ENCODE peak calls at places on chromosomes 13 and 19, in eight cellular contexts. One of them, this sample, is unnamed.

GRCh38 chr19:49362926-49363264 is 679 bp upstream of the TEAD2 start:
- DNase-seq in AG09319: no peak
- DNase-seq in right lobe of liver: peak
- DNase-seq in stimulated activated CD4-positive, alpha-beta T cell treated with anti-CD3 and anti-CD28 coated beads, Interleukin-2, amount 100 ng/mL, for 24 hours: no peak
- DNase-seq in fibroblast of the conjunctiva: no peak
- DNase-seq in iris pigment epithelial cell: peak
- DNase-seq in activated B cell treated with CpG ODN at 0.5 μM for 24 hours: no peak
- DNase-seq in adrenal gland: peak
- DNase-seq in this sample: no peak

GRCh38 chr19:47381653-47382279 is 32.7 kb downstream of the DHX34 start:
- DNase-seq in AG09319: no peak
- DNase-seq in right lobe of liver: no peak
- DNase-seq in stimulated activated CD4-positive, alpha-beta T cell treated with anti-CD3 and anti-CD28 coated beads, Interleukin-2, amount 100 ng/mL, for 24 hours: no peak
- DNase-seq in fibroblast of the conjunctiva: no peak
- DNase-seq in iris pigment epithelial cell: no peak
- DNase-seq in activated B cell treated with CpG ODN at 0.5 μM for 24 hours: no peak
- DNase-seq in adrenal gland: no peak
- DNase-seq in this sample: no peak

GRCh38 chr19:48186541-48186991 is 16.1 kb downstream of the ZSWIM9 start:
- DNase-seq in AG09319: no peak
- DNase-seq in right lobe of liver: no peak
- DNase-seq in stimulated activated CD4-positive, alpha-beta T cell treated with anti-CD3 and anti-CD28 coated beads, Interleukin-2, amount 100 ng/mL, for 24 hours: no peak
- DNase-seq in fibroblast of the conjunctiva: no peak
- DNase-seq in iris pigment epithelial cell: no peak
- DNase-seq in activated B cell treated with CpG ODN at 0.5 μM for 24 hours: peak
- DNase-seq in adrenal gland: no peak
- DNase-seq in this sample: no peak

GRCh38 chr19:33404916-33405315 is 31.4 kb downstream of the CEBPG start:
- DNase-seq in AG09319: no peak
- DNase-seq in right lobe of liver: peak
- DNase-seq in stimulated activated CD4-positive, alpha-beta T cell treated with anti-CD3 and anti-CD28 coated beads, Interleukin-2, amount 100 ng/mL, for 24 hours: no peak
- DNase-seq in fibroblast of the conjunctiva: no peak
- DNase-seq in iris pigment epithelial cell: no peak
- DNase-seq in activated B cell treated with CpG ODN at 0.5 μM for 24 hours: no peak
- DNase-seq in adrenal gland: no peak
- DNase-seq in this sample: no peak

GRCh38 chr13:87302034-87302433 is 369.1 kb upstream of the SLITRK5 start:
- DNase-seq in AG09319: no peak
- DNase-seq in right lobe of liver: no peak
- DNase-seq in stimulated activated CD4-positive, alpha-beta T cell treated with anti-CD3 and anti-CD28 coated beads, Interleukin-2, amount 100 ng/mL, for 24 hours: no peak
- DNase-seq in fibroblast of the conjunctiva: no peak
- DNase-seq in iris pigment epithelial cell: no peak
- DNase-seq in activated B cell treated with CpG ODN at 0.5 μM for 24 hours: no peak
- DNase-seq in adrenal gland: no peak
- DNase-seq in this sample: no peak

GRCh38 chr13:68128297-68128915 is 898.3 kb upstream of the PCDH9 start:
- DNase-seq in AG09319: no peak
- DNase-seq in right lobe of liver: no peak
- DNase-seq in stimulated activated CD4-positive, alpha-beta T cell treated with anti-CD3 and anti-CD28 coated beads, Interleukin-2, amount 100 ng/mL, for 24 hours: no peak
- DNase-seq in fibroblast of the conjunctiva: no peak
- DNase-seq in iris pigment epithelial cell: no peak
- DNase-seq in activated B cell treated with CpG ODN at 0.5 μM for 24 hours: no peak
- DNase-seq in adrenal gland: no peak
- DNase-seq in this sample: no peak

GRCh38 chr13:63408227-63409202 is 1992.9 kb upstream of the PCDH20 start:
- DNase-seq in AG09319: no peak
- DNase-seq in right lobe of liver: no peak
- DNase-seq in stimulated activated CD4-positive, alpha-beta T cell treated with anti-CD3 and anti-CD28 coated beads, Interleukin-2, amount 100 ng/mL, for 24 hours: no peak
- DNase-seq in fibroblast of the conjunctiva: peak
- DNase-seq in iris pigment epithelial cell: peak
- DNase-seq in activated B cell treated with CpG ODN at 0.5 μM for 24 hours: no peak
- DNase-seq in adrenal gland: no peak
- DNase-seq in this sample: no peak

GRCh38 chr19:48271531-48272151 is 1.8 kb downstream of the ZNF114 start:
- DNase-seq in AG09319: no peak
- DNase-seq in right lobe of liver: no peak
- DNase-seq in stimulated activated CD4-positive, alpha-beta T cell treated with anti-CD3 and anti-CD28 coated beads, Interleukin-2, amount 100 ng/mL, for 24 hours: no peak
- DNase-seq in fibroblast of the conjunctiva: no peak
- DNase-seq in iris pigment epithelial cell: peak
- DNase-seq in activated B cell treated with CpG ODN at 0.5 μM for 24 hours: peak
- DNase-seq in adrenal gland: peak
- DNase-seq in this sample: no peak

GRCh38 chr13:31105020-31105800 is 56.5 kb downstream of the HSPH1 start:
- DNase-seq in AG09319: no peak
- DNase-seq in right lobe of liver: no peak
- DNase-seq in stimulated activated CD4-positive, alpha-beta T cell treated with anti-CD3 and anti-CD28 coated beads, Interleukin-2, amount 100 ng/mL, for 24 hours: no peak
- DNase-seq in fibroblast of the conjunctiva: no peak
- DNase-seq in iris pigment epithelial cell: peak
- DNase-seq in activated B cell treated with CpG ODN at 0.5 μM for 24 hours: no peak
- DNase-seq in adrenal gland: peak
- DNase-seq in this sample: no peak

GRCh38 chr19:34556500-34556899 is 74.9 kb downstream of the WTIP start:
- DNase-seq in AG09319: no peak
- DNase-seq in right lobe of liver: no peak
- DNase-seq in stimulated activated CD4-positive, alpha-beta T cell treated with anti-CD3 and anti-CD28 coated beads, Interleukin-2, amount 100 ng/mL, for 24 hours: no peak
- DNase-seq in fibroblast of the conjunctiva: peak
- DNase-seq in iris pigment epithelial cell: peak
- DNase-seq in activated B cell treated with CpG ODN at 0.5 μM for 24 hours: no peak
- DNase-seq in adrenal gland: peak
- DNase-seq in this sample: no peak

GRCh38 chr19:44303976-44304568 is 753 bp downstream of the ZNF235 start:
- DNase-seq in AG09319: peak
- DNase-seq in right lobe of liver: no peak
- DNase-seq in stimulated activated CD4-positive, alpha-beta T cell treated with anti-CD3 and anti-CD28 coated beads, Interleukin-2, amount 100 ng/mL, for 24 hours: no peak
- DNase-seq in fibroblast of the conjunctiva: peak
- DNase-seq in iris pigment epithelial cell: peak
- DNase-seq in activated B cell treated with CpG ODN at 0.5 μM for 24 hours: no peak
- DNase-seq in adrenal gland: peak
- DNase-seq in this sample: no peak

GRCh38 chr19:33865306-33865705 is 68.6 kb downstream of the KCTD15 start:
- DNase-seq in AG09319: no peak
- DNase-seq in right lobe of liver: no peak
- DNase-seq in stimulated activated CD4-positive, alpha-beta T cell treated with anti-CD3 and anti-CD28 coated beads, Interleukin-2, amount 100 ng/mL, for 24 hours: no peak
- DNase-seq in fibroblast of the conjunctiva: no peak
- DNase-seq in iris pigment epithelial cell: no peak
- DNase-seq in activated B cell treated with CpG ODN at 0.5 μM for 24 hours: no peak
- DNase-seq in adrenal gland: no peak
- DNase-seq in this sample: no peak

GRCh38 chr19:5434970-5435641 is 20.1 kb upstream of the ZNRF4 start:
- DNase-seq in AG09319: no peak
- DNase-seq in right lobe of liver: no peak
- DNase-seq in stimulated activated CD4-positive, alpha-beta T cell treated with anti-CD3 and anti-CD28 coated beads, Interleukin-2, amount 100 ng/mL, for 24 hours: peak
- DNase-seq in fibroblast of the conjunctiva: peak
- DNase-seq in iris pigment epithelial cell: peak
- DNase-seq in activated B cell treated with CpG ODN at 0.5 μM for 24 hours: no peak
- DNase-seq in adrenal gland: peak
- DNase-seq in this sample: no peak

GRCh38 chr19:41968751-41969150 is 9.6 kb upstream of the RABAC1 start:
- DNase-seq in AG09319: no peak
- DNase-seq in right lobe of liver: peak
- DNase-seq in stimulated activated CD4-positive, alpha-beta T cell treated with anti-CD3 and anti-CD28 coated beads, Interleukin-2, amount 100 ng/mL, for 24 hours: no peak
- DNase-seq in fibroblast of the conjunctiva: no peak
- DNase-seq in iris pigment epithelial cell: no peak
- DNase-seq in activated B cell treated with CpG ODN at 0.5 μM for 24 hours: no peak
- DNase-seq in adrenal gland: no peak
- DNase-seq in this sample: no peak

This sample was measured in NCI-H1694.